ENCODE peak calls at places on chromosomes 4 and X, in eight cellular contexts. X is GM03348, M is kidney epithelial cell, C is memory B cell, D is posterior vena cava, A is fibroblast of mammary gland, O is NCI-H1092, P is nucleus accumbens. T is an unnamed sample.

GRCh38 chr4:55033296-55033695 is 92.1 kb downstream of the KDR start:
- DNase-seq in X (no peak), M (no peak), C (no peak), D (no peak), A (no peak), O (no peak), P (no peak), T (no peak)

GRCh38 chr4:172287112-172287511 is 473.9 kb downstream of the GALNTL6 start:
- DNase-seq in X (no peak), M (no peak), C (no peak), D (no peak), A (no peak), O (no peak), P (no peak), T (no peak)

GRCh38 chrX:11965436-11965835 is 172.8 kb upstream of the FRMPD4 start:
- DNase-seq in X (no peak), M (no peak), C (no peak), D (no peak), A (no peak), O (no peak), P (no peak), T (no peak)

GRCh38 chr4:147772459-147772969 is 40.6 kb downstream of the ARHGAP10 start:
- DNase-seq in X (peak; percentile 50), M (no peak), C (no peak), D (no peak), A (peak; percentile 83), O (no peak), P (no peak), T (no peak)

GRCh38 chrX:8067754-8068469 is 103.2 kb downstream of the VCX2 start:
- DNase-seq in X (no peak), M (no peak), C (no peak), D (no peak), A (peak; percentile 37), O (no peak), P (no peak), T (no peak)

GRCh38 chr4:25654031-25654970 is 1.4 kb upstream of the SLC34A2 start:
- DNase-seq in X (no peak), M (no peak), C (no peak), D (peak; percentile 40), A (no peak), O (no peak), P (no peak), T (peak; percentile 66)

GRCh38 chrX:47311857-47312774 is 58.3 kb upstream of the ZNF157 start:
- DNase-seq in X (peak; percentile 67), M (peak; percentile 23), C (peak; percentile 2), D (no peak), A (peak; percentile 79), O (peak; percentile 2), P (no peak), T (peak; percentile 54)

GRCh38 chr4:161247831-161248230 is 916.0 kb downstream of the FSTL5 start:
- DNase-seq in X (no peak), M (no peak), C (no peak), D (no peak), A (no peak), O (no peak), P (no peak), T (no peak)

GRCh38 chr4:88791274-88791673 is 93.6 kb upstream of the NAP1L5 start:
- DNase-seq in X (no peak), M (peak; percentile 26), C (no peak), D (no peak), A (peak; percentile 45), O (no peak), P (no peak), T (no peak)

GRCh38 chr4:76764251-76764650 is 133.7 kb downstream of the SOWAHB start:
- DNase-seq in X (peak; percentile 72), M (no peak), C (no peak), D (no peak), A (peak; percentile 73), O (no peak), P (no peak), T (no peak)

GRCh38 chr4:83262682-83263081 is 21.9 kb downstream of the COQ2 start:
- DNase-seq in X (no peak), M (no peak), C (no peak), D (no peak), A (no peak), O (no peak), P (no peak), T (no peak)

GRCh38 chr4:42568610-42569207 is 88.2 kb downstream of the ATP8A1 start:
- DNase-seq in X (peak; percentile 63), M (peak; percentile 14), C (peak; percentile 58), D (no peak), A (peak; percentile 74), O (peak; percentile 74), P (peak; percentile 5), T (no peak)

GRCh38 chrX:154986826-154987575 is 35.5 kb downstream of the F8 start:
- DNase-seq in X (no peak), M (no peak), C (no peak), D (no peak), A (peak; percentile 2), O (no peak), P (no peak), T (no peak)

GRCh38 chr4:7328913-7329638 is 105.7 kb downstream of the PSAPL1 start:
- DNase-seq in X (peak; percentile 93), M (no peak), C (no peak), D (peak; percentile 86), A (peak; percentile 27), O (no peak), P (no peak), T (peak; percentile 71)

GRCh38 chr4:54064317-54065275 is at the start of gene CHIC2:
- DNase-seq in X (peak; percentile 97), M (peak; percentile 62), C (peak; percentile 96), D (peak; percentile 99), A (peak; percentile 91), O (peak; percentile 86), P (peak; percentile 66), T (peak; percentile 98)

GRCh38 chrX:148365233-148365632 is 135.2 kb upstream of the AFF2 start:
- DNase-seq in X (no peak), M (no peak), C (no peak), D (no peak), A (no peak), O (no peak), P (no peak), T (no peak)

GRCh38 chr4:24734511-24734910 is 60.9 kb upstream of the SOD3 start:
- DNase-seq in X (peak; percentile 44), M (no peak), C (no peak), D (no peak), A (no peak), O (no peak), P (no peak), T (no peak)

GRCh38 chrX:24306430-24306829 is 7.4 kb downstream of the SUPT20HL2 start:
- DNase-seq in X (no peak), M (no peak), C (no peak), D (no peak), A (no peak), O (no peak), P (no peak), T (no peak)